ENCODE peak calls at places on chromosomes 12 and 14, in six cellular contexts. P is tibial artery, T is neural progenitor cell, O is heart right ventricle, K is HAP-1, M is left ventricle myocardium inferior. L is an unnamed sample.

GRCh38 chr14:34302654-34303053 is 159.4 kb downstream of the SPTSSA start:
- DNase-seq in P (no peak), T (no peak), O (no peak), K (no peak), M (no peak), L (no peak)

GRCh38 chr12:122855985-122856831 is 21.0 kb downstream of the HIP1R start:
- DNase-seq in P (no peak), T (no peak), O (no peak), K (no peak), M (no peak), L (no peak)

GRCh38 chr14:37595809-37596595 is 573 bp downstream of the TTC6 start:
- DNase-seq in P (no peak), T (peak; percentile 71), O (no peak), K (peak; percentile 91), M (no peak), L (no peak)

GRCh38 chr14:104120281-104120741 is 18.1 kb upstream of the KIF26A start:
- DNase-seq in P (peak; percentile 32), T (no peak), O (no peak), K (no peak), M (no peak), L (no peak)

GRCh38 chr12:61750604-61751003 is 509.6 kb upstream of the USP15 start:
- DNase-seq in P (no peak), T (no peak), O (no peak), K (no peak), M (no peak), L (no peak)

GRCh38 chr14:101004954-101005353 is 101.4 kb upstream of the RTL1 start:
- DNase-seq in P (peak; percentile 61), T (no peak), O (no peak), K (no peak), M (no peak), L (no peak)

GRCh38 chr12:104456417-104456949 is at the start of gene CHST11:
- DNase-seq in P (peak; percentile 92), T (peak; percentile 98), O (peak; percentile 87), K (peak; percentile 92), M (peak; percentile 86), L (peak; percentile 40)

GRCh38 chr12:5435161-5435560 is 3.3 kb downstream of the NTF3 start:
- DNase-seq in P (no peak), T (no peak), O (no peak), K (no peak), M (no peak), L (no peak)

GRCh38 chr12:34301251-34302130 is 279.2 kb downstream of the ALG10 start:
- DNase-seq in P (peak; percentile 56), T (no peak), O (no peak), K (no peak), M (no peak), L (no peak)

GRCh38 chr12:51601241-51601640 is 10.2 kb downstream of the SCN8A start:
- DNase-seq in P (no peak), T (no peak), O (no peak), K (no peak), M (no peak), L (no peak)

GRCh38 chr14:80269338-80269935 is 58.1 kb upstream of the DIO2 start:
- DNase-seq in P (no peak), T (no peak), O (no peak), K (no peak), M (no peak), L (no peak)

GRCh38 chr14:72045271-72045670 is 113.0 kb downstream of the RGS6 start:
- DNase-seq in P (no peak), T (no peak), O (no peak), K (no peak), M (no peak), L (no peak)

GRCh38 chr12:110012137-110012536 is 12.9 kb downstream of the ANKRD13A start:
- DNase-seq in P (no peak), T (no peak), O (no peak), K (no peak), M (no peak), L (no peak)

GRCh38 chr14:59600211-59600945 is 23.8 kb upstream of the CCDC175 start:
- DNase-seq in P (no peak), T (no peak), O (no peak), K (no peak), M (no peak), L (no peak)

GRCh38 chr12:54428050-54429013 is 9.3 kb upstream of the ITGA5 start:
- DNase-seq in P (peak; percentile 95), T (no peak), O (no peak), K (no peak), M (no peak), L (no peak)

GRCh38 chr12:113467154-113467513 is 4.5 kb downstream of the LHX5 start:
- DNase-seq in P (no peak), T (no peak), O (no peak), K (no peak), M (no peak), L (no peak)

GRCh38 chr12:101781834-101782543 is 42.7 kb upstream of the SYCP3 start:
- DNase-seq in P (no peak), T (no peak), O (no peak), K (no peak), M (no peak), L (no peak)

GRCh38 chr12:3677609-3678008 is 75.3 kb downstream of the CRACR2A start:
- DNase-seq in P (no peak), T (no peak), O (no peak), K (no peak), M (no peak), L (no peak)

GRCh38 chr14:29282169-29282568 is 515.6 kb downstream of the FOXG1 start:
- DNase-seq in P (no peak), T (no peak), O (no peak), K (no peak), M (no peak), L (no peak)

GRCh38 chr14:31945074-31945613 is 132.0 kb upstream of the ARHGAP5 start:
- DNase-seq in P (no peak), T (no peak), O (no peak), K (no peak), M (no peak), L (no peak)

GRCh38 chr12:30725739-30726138 is 29.0 kb downstream of the CAPRIN2 start:
- DNase-seq in P (no peak), T (no peak), O (no peak), K (no peak), M (no peak), L (no peak)

GRCh38 chr12:18895946-18896345 is 158.0 kb downstream of the CAPZA3 start:
- DNase-seq in P (no peak), T (peak; percentile 84), O (peak; percentile 74), K (peak; percentile 69), M (peak; percentile 77), L (no peak)

GRCh38 chr14:103808403-103809001 is 38.9 kb downstream of the PPP1R13B start:
- DNase-seq in P (peak; percentile 75), T (peak; percentile 90), O (peak; percentile 66), K (peak; percentile 87), M (peak; percentile 71), L (peak; percentile 40)

GRCh38 chr12:113655919-113656318 is 184.2 kb upstream of the LHX5 start:
- DNase-seq in P (no peak), T (no peak), O (no peak), K (no peak), M (no peak), L (no peak)

DNA sequence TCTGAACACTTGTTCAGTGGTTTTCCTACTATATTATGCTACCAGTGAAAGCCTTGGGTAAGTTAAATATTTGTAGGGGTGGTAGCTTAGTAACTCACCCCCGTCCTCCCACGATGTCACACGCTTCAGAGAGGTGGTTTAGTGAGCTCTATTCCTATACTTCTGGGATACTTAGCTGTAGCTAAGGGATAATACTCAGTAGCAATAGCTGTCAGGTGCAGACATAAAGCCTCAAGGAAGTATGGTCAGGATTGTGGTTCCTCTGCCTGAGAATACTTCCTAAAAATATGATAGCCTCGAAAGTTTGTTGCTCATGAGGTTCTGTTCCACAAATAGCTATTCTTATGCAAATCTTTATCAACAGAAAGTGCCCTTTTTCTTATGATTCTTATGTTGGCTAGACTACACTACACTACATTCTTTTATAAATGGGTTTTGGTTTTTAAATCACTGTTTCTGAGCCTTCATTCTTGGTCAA is 11.9 kb downstream of the DLST start:
- DNase-seq in P (no peak), T (no peak), O (no peak), K (no peak), M (no peak), L (no peak)
- H3K4me1 ChIP-seq in P (no peaks in the 10 kb centered on the region), T (no peaks in the 10 kb centered on the region), O (peaks cover 15% of the 10 kb centered on the region), K (peaks cover 4% of the 10 kb centered on the region), M (peaks cover 47% of the 10 kb centered on the region), L (no peaks in the 10 kb centered on the region)

GRCh38 chr12:132439333-132439904 is 50.5 kb upstream of the FBRSL1 start:
- DNase-seq in P (no peak), T (no peak), O (no peak), K (no peak), M (no peak), L (no peak)

GRCh38 chr12:132437252-132438138 is 52.5 kb upstream of the FBRSL1 start:
- DNase-seq in P (no peak), T (peak; percentile 72), O (no peak), K (no peak), M (no peak), L (no peak)

GRCh38 chr12:132436791-132437251 is 53.1 kb upstream of the FBRSL1 start:
- DNase-seq in P (no peak), T (no peak), O (no peak), K (no peak), M (no peak), L (no peak)

GRCh38 chr12:132438139-132438700 is 51.7 kb upstream of the FBRSL1 start:
- DNase-seq in P (no peak), T (no peak), O (no peak), K (no peak), M (no peak), L (no peak)

DNA sequence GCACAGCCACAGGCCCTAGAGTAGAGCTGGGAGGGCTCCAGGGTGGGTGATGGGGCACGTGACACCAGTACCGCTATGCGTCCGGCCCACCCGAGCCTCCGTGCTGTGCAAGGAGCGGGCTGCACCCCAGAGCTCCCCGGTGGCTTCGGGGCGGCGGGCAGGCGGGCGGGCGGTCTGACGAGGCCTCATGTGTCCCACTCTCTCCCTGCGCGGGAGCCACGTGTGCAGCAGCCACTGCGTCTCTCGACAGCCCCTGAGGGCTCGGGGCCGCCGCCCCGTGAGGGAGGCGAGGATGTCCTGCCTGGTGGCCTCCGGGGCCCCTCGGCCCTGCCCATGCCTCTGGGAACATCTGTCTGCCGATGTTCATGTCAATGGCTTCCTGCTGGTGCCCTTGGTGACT is 51.2 kb upstream of the FBRSL1 start:
- DNase-seq in P (no peak), T (no peak), O (no peak), K (no peak), M (no peak), L (no peak)
- H3K27me3 ChIP-seq in P (no peaks in the 10 kb centered on the region), T (peaks cover 55% of the 10 kb centered on the region), O (peaks cover 32% of the 10 kb centered on the region), K (peaks cover 16% of the 10 kb centered on the region), M (peaks cover 73% of the 10 kb centered on the region), L (peaks cover 19% of the 10 kb centered on the region)

GRCh38 chr14:93010543-93011541 is 87.9 kb downstream of the CHGA start:
- DNase-seq in P (no peak), T (no peak), O (no peak), K (no peak), M (no peak), L (no peak)
- H3K4me1 ChIP-seq in P (peaks cover 27% of the 10 kb centered on the region), T (peaks cover 13% of the 10 kb centered on the region), O (peaks cover 95% of the 10 kb centered on the region), K (no peaks in the 10 kb centered on the region), M (peaks cover 100% of the 10 kb centered on the region), L (peaks cover 71% of the 10 kb centered on the region)

DNA sequence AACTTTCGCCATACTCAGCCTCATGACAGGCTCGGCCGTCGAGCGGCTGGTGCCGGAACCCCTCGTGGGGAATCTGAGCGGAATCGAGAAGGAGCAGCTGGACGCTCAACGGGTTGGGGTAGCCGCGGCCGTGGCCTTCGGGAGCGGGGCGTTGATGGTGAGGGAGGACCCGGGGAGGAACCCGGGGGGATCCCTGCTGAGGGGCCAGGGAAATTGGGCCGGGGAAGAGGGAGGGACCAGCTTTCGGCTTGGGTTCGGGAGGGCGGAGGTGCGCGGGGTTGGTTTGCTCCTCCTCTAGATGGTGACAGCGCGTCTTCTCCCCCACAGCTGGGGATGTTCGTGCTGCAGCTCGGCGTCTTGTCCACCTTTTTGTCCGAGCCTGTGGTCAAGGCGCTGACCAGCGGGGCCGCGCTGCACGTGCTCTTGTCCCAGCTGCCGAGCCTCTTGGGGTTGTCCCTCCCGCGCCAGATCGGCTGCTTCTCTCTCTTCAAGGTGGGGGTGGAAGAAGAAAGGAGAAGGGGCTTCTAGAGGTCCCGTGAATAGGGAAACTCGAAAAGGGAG is 9.8 kb downstream of the ARHGEF25 start:
- DNase-seq in P (no peak), T (peak; percentile 56), O (peak; percentile 38), K (no peak), M (no peak), L (no peak)
- H3K27me3 ChIP-seq in P (no peaks in the 10 kb centered on the region), T (peaks cover 97% of the 10 kb centered on the region), O (peaks cover 61% of the 10 kb centered on the region), K (no peaks in the 10 kb centered on the region), M (peaks cover 81% of the 10 kb centered on the region), L (peaks cover 71% of the 10 kb centered on the region)

L was measured in gastrocnemius medialis.